ENCODE peak calls at places on chromosomes 6 and 20, in ten cellular contexts. V is glomerular endothelial cell; U is HFF-Myc; K is left ventricle myocardium superior; E is NCI-H1417; D is NAMALWA; W is transverse colon; I is right cardiac atrium; C is psoas muscle; N is activated CD8-positive, alpha-beta memory T cell treated with anti-CD3 and anti-CD28 coated beads, Interleukin-2, amount 10 ng/mL, durations not matched to agents 7 days and 5 days. R is an unnamed sample.

GRCh38 chr6:76552268-76552667 is 479.8 kb upstream of the IMPG1 start:
- DNase-seq in V (no peak), U (no peak), K (no peak), E (no peak), D (no peak), W (no peak), I (no peak), C (no peak), N (no peak), R (no peak)

GRCh38 chr20:8128291-8129046 is 3.6 kb upstream of the PLCB1 start:
- DNase-seq in V (no peak), U (no peak), K (no peak), E (no peak), D (no peak), W (no peak), I (peak; percentile 39), C (no peak), N (no peak), R (no peak)

GRCh38 chr6:154542747-154543146 is 32.3 kb upstream of the CNKSR3 start:
- DNase-seq in V (no peak), U (no peak), K (no peak), E (no peak), D (no peak), W (no peak), I (no peak), C (no peak), N (no peak), R (no peak)

GRCh38 chr6:13184089-13184468 is 144.3 kb downstream of the TBC1D7 start:
- DNase-seq in V (no peak), U (no peak), K (no peak), E (no peak), D (no peak), W (no peak), I (no peak), C (no peak), N (no peak), R (no peak)

GRCh38 chr6:115898246-115898645 is 162.4 kb downstream of the FRK start:
- DNase-seq in V (no peak), U (no peak), K (no peak), E (no peak), D (no peak), W (no peak), I (no peak), C (no peak), N (no peak), R (no peak)

GRCh38 chr20:2453792-2454191 is 16.8 kb downstream of the SNRPB start:
- DNase-seq in V (no peak), U (no peak), K (no peak), E (no peak), D (no peak), W (no peak), I (no peak), C (no peak), N (no peak), R (no peak)

GRCh38 chr6:170086639-170087420 is 204.0 kb downstream of the DLL1 start:
- DNase-seq in V (no peak), U (no peak), K (no peak), E (no peak), D (no peak), W (peak; percentile 7), I (no peak), C (no peak), N (peak; percentile 38), R (no peak)

GRCh38 chr6:168956141-168956838 is 297.4 kb downstream of the THBS2 start:
- DNase-seq in V (no peak), U (no peak), K (no peak), E (no peak), D (no peak), W (no peak), I (no peak), C (no peak), N (no peak), R (no peak)

GRCh38 chr6:15874351-15874750 is 211.5 kb upstream of the DTNBP1 start:
- DNase-seq in V (no peak), U (no peak), K (no peak), E (peak; percentile 3), D (no peak), W (no peak), I (no peak), C (no peak), N (no peak), R (no peak)

GRCh38 chr6:137995371-137995770 is 111.8 kb downstream of the PERP start:
- DNase-seq in V (no peak), U (no peak), K (no peak), E (no peak), D (no peak), W (no peak), I (no peak), C (no peak), N (no peak), R (no peak)

GRCh38 chr6:11851405-11851804 is 72.8 kb upstream of the ADTRP start:
- DNase-seq in V (no peak), U (no peak), K (no peak), E (no peak), D (no peak), W (no peak), I (no peak), C (peak; percentile 20), N (no peak), R (no peak)

GRCh38 chr6:87887266-87887665 is 160.4 kb upstream of the SPACA1 start:
- DNase-seq in V (no peak), U (no peak), K (no peak), E (no peak), D (no peak), W (no peak), I (no peak), C (no peak), N (no peak), R (no peak)

GRCh38 chr6:14232889-14233288 is 115.3 kb downstream of the CD83 start:
- DNase-seq in V (no peak), U (no peak), K (no peak), E (no peak), D (no peak), W (no peak), I (no peak), C (no peak), N (no peak), R (peak; percentile 34)

GRCh38 chr6:105780146-105780860 is 305.8 kb upstream of the PRDM1 start:
- DNase-seq in V (no peak), U (no peak), K (no peak), E (peak; percentile 24), D (no peak), W (no peak), I (no peak), C (no peak), N (no peak), R (no peak)

GRCh38 chr20:24738981-24739633 is 210.0 kb upstream of the CST7 start:
- DNase-seq in V (no peak), U (no peak), K (no peak), E (no peak), D (no peak), W (no peak), I (no peak), C (no peak), N (no peak), R (no peak)

GRCh38 chr6:118705799-118706481 is 54.5 kb upstream of the CEP85L start:
- DNase-seq in V (no peak), U (no peak), K (no peak), E (no peak), D (peak; percentile 27), W (peak; percentile 13), I (peak; percentile 38), C (no peak), N (peak; percentile 59), R (no peak)

GRCh38 chr6:36769676-36770499 is 69.4 kb downstream of the CPNE5 start:
- DNase-seq in V (no peak), U (no peak), K (peak; percentile 32), E (no peak), D (peak; percentile 54), W (no peak), I (no peak), C (no peak), N (peak; percentile 76), R (no peak)

GRCh38 chr6:134701301-134701700 is 248.6 kb downstream of the ALDH8A1 start:
- DNase-seq in V (no peak), U (no peak), K (no peak), E (peak; percentile 26), D (no peak), W (no peak), I (no peak), C (no peak), N (no peak), R (no peak)

GRCh38 chr20:44219791-44220190 is 9.2 kb upstream of the OSER1 start:
- DNase-seq in V (no peak), U (no peak), K (no peak), E (no peak), D (no peak), W (no peak), I (no peak), C (no peak), N (no peak), R (no peak)

GRCh38 chr20:47438464-47439381 is 63.0 kb upstream of the NCOA3 start:
- DNase-seq in V (no peak), U (no peak), K (no peak), E (no peak), D (no peak), W (peak; percentile 30), I (no peak), C (no peak), N (peak; percentile 57), R (no peak)

GRCh38 chr6:141988954-141989705 is 143.6 kb upstream of the GJE1 start:
- DNase-seq in V (peak; percentile 56), U (peak; percentile 63), K (no peak), E (peak; percentile 76), D (peak; percentile 67), W (no peak), I (no peak), C (no peak), N (peak; percentile 53), R (peak; percentile 39)

GRCh38 chr20:11569163-11569562 is 348.5 kb upstream of the BTBD3 start:
- DNase-seq in V (no peak), U (no peak), K (no peak), E (no peak), D (no peak), W (no peak), I (no peak), C (no peak), N (no peak), R (no peak)

GRCh38 chr6:48474764-48475674 is 364.0 kb upstream of the PTCHD4 start:
- DNase-seq in V (no peak), U (no peak), K (no peak), E (no peak), D (no peak), W (no peak), I (peak; percentile 22), C (no peak), N (no peak), R (no peak)

GRCh38 chr6:41846666-41847237 is 48.4 kb downstream of the USP49 start:
- DNase-seq in V (peak; percentile 100), U (peak; percentile 95), K (no peak), E (peak; percentile 62), D (peak; percentile 79), W (peak; percentile 69), I (no peak), C (no peak), N (peak; percentile 71), R (peak; percentile 34)

GRCh38 chr20:31862157-31862470 is 8.2 kb downstream of the DUSP15 start:
- DNase-seq in V (no peak), U (no peak), K (no peak), E (no peak), D (no peak), W (no peak), I (no peak), C (no peak), N (no peak), R (no peak)

GRCh38 chr20:990293-990959 is 11.7 kb downstream of the RSPO4 start:
- DNase-seq in V (no peak), U (no peak), K (no peak), E (no peak), D (no peak), W (no peak), I (no peak), C (no peak), N (no peak), R (no peak)

GRCh38 chr6:131212024-131212423 is 76.8 kb downstream of the AKAP7 start:
- DNase-seq in V (no peak), U (peak; percentile 9), K (no peak), E (no peak), D (no peak), W (no peak), I (no peak), C (no peak), N (no peak), R (no peak)

GRCh38 chr20:34525709-34526416 is 9.6 kb downstream of the DYNLRB1 start:
- DNase-seq in V (peak; percentile 88), U (peak; percentile 97), K (peak; percentile 69), E (peak; percentile 48), D (no peak), W (peak; percentile 90), I (peak; percentile 82), C (peak; percentile 86), N (peak; percentile 22), R (peak; percentile 21)